ENCODE peak calls at places on chromosomes 11 and 22, in five cellular contexts. One of them, this sample, is unnamed.

GRCh38 chr22:39382410-39382809 is 17.2 kb upstream of the TAB1 start:
- DNase-seq in CD4-positive, alpha-beta memory T cell: no peak
- DNase-seq in pancreas: peak
- DNase-seq in mammary epithelial cell: no peak
- DNase-seq in lower lobe of right lung: no peak
- DNase-seq in this sample: no peak

GRCh38 chr22:50307891-50308596 is 598 bp upstream of the PLXNB2 start:
- DNase-seq in CD4-positive, alpha-beta memory T cell: peak
- DNase-seq in pancreas: peak
- DNase-seq in mammary epithelial cell: no peak
- DNase-seq in lower lobe of right lung: no peak
- DNase-seq in this sample: no peak

GRCh38 chr11:89293966-89294679 is 116.4 kb downstream of the TYR start:
- DNase-seq in CD4-positive, alpha-beta memory T cell: no peak
- DNase-seq in pancreas: peak
- DNase-seq in mammary epithelial cell: no peak
- DNase-seq in lower lobe of right lung: no peak
- DNase-seq in this sample: no peak

GRCh38 chr11:104654414-104654813 is 243.8 kb downstream of the CASP12 start:
- DNase-seq in CD4-positive, alpha-beta memory T cell: no peak
- DNase-seq in pancreas: no peak
- DNase-seq in mammary epithelial cell: no peak
- DNase-seq in lower lobe of right lung: no peak
- DNase-seq in this sample: no peak

GRCh38 chr22:44870021-44870420 is 117.6 kb downstream of the ARHGAP8 start:
- DNase-seq in CD4-positive, alpha-beta memory T cell: no peak
- DNase-seq in pancreas: no peak
- DNase-seq in mammary epithelial cell: peak
- DNase-seq in lower lobe of right lung: no peak
- DNase-seq in this sample: peak

GRCh38 chr11:96827164-96827563 is 437.4 kb downstream of the JRKL start:
- DNase-seq in CD4-positive, alpha-beta memory T cell: no peak
- DNase-seq in pancreas: no peak
- DNase-seq in mammary epithelial cell: no peak
- DNase-seq in lower lobe of right lung: no peak
- DNase-seq in this sample: no peak

GRCh38 chr11:64219755-64220154 is 6.2 kb downstream of the TRPT1 start:
- DNase-seq in CD4-positive, alpha-beta memory T cell: no peak
- DNase-seq in pancreas: peak
- DNase-seq in mammary epithelial cell: no peak
- DNase-seq in lower lobe of right lung: no peak
- DNase-seq in this sample: no peak

GRCh38 chr11:115502636-115503082 is 1.6 kb downstream of the CADM1 start:
- DNase-seq in CD4-positive, alpha-beta memory T cell: no peak
- DNase-seq in pancreas: no peak
- DNase-seq in mammary epithelial cell: no peak
- DNase-seq in lower lobe of right lung: peak
- DNase-seq in this sample: no peak

GRCh38 chr11:13620063-13620462 is 48.4 kb upstream of the FAR1 start:
- DNase-seq in CD4-positive, alpha-beta memory T cell: no peak
- DNase-seq in pancreas: no peak
- DNase-seq in mammary epithelial cell: no peak
- DNase-seq in lower lobe of right lung: no peak
- DNase-seq in this sample: no peak

GRCh38 chr22:23403720-23404688 is 176.1 kb downstream of the IGLL1 start:
- DNase-seq in CD4-positive, alpha-beta memory T cell: no peak
- DNase-seq in pancreas: peak
- DNase-seq in mammary epithelial cell: no peak
- DNase-seq in lower lobe of right lung: no peak
- DNase-seq in this sample: no peak

GRCh38 chr22:23403152-23403719 is 176.9 kb downstream of the IGLL1 start:
- DNase-seq in CD4-positive, alpha-beta memory T cell: no peak
- DNase-seq in pancreas: peak
- DNase-seq in mammary epithelial cell: no peak
- DNase-seq in lower lobe of right lung: peak
- DNase-seq in this sample: no peak

GRCh38 chr22:23401910-23402274 is 178.2 kb downstream of the IGLL1 start:
- DNase-seq in CD4-positive, alpha-beta memory T cell: no peak
- DNase-seq in pancreas: peak
- DNase-seq in mammary epithelial cell: peak
- DNase-seq in lower lobe of right lung: no peak
- DNase-seq in this sample: no peak

GRCh38 chr22:23401111-23401909 is 178.8 kb downstream of the IGLL1 start:
- DNase-seq in CD4-positive, alpha-beta memory T cell: no peak
- DNase-seq in pancreas: peak
- DNase-seq in mammary epithelial cell: peak
- DNase-seq in lower lobe of right lung: no peak
- DNase-seq in this sample: no peak

DNA sequence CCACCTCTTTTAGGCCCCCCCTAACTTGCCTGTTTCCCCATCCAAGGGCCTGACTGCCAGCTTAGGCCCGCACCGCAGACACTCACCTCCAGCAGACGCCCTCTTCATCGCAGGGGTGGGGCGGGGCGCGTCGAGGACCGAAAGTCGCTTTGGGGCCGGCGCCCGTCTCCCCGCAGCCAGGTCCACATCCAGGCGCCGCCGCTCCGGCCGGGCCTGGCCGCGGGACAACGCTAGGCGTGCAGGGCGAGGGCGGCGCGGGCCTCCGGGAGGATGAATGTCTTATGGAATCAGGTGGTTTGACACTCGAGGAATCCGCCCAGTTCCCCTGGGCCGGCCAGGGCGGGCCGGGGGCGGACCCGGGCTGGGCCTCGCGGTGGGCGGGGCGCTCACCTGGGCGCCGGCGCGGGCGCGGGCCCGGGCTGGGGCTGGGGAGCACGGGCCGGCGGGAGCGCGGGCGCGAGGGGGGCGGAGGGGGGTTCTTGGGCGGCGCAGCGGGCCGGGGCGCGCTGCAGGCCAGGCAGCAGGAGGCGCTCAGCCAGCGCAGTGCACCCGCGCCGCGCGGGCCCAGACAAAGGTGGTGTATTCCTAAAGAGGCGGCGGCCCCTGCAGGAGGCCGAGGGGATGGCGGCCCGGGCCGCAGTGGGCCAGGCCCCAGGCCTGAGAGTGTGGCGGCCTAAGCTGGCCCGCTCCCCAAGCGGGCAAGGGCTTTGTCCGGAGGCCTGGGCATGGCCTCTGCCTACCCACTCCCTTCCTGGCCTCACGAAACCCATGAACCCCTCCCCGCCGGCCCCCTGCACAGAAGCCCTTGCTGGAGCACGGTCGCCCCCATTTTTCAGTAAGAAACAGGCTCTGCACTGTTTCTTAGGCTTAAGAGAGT is 177.6 kb downstream of the IGLL1 start:
- DNase-seq in CD4-positive, alpha-beta memory T cell: no peak
- DNase-seq in pancreas: peak
- DNase-seq in mammary epithelial cell: peak
- DNase-seq in lower lobe of right lung: peak
- DNase-seq in this sample: peak
- H3K4me3 ChIP-seq in CD4-positive, alpha-beta memory T cell: no peak
- H3K4me3 ChIP-seq in pancreas: no peak
- H3K4me3 ChIP-seq in mammary epithelial cell: peak
- H3K4me3 ChIP-seq in lower lobe of right lung: peak
- H3K4me3 ChIP-seq in this sample: peak

DNA sequence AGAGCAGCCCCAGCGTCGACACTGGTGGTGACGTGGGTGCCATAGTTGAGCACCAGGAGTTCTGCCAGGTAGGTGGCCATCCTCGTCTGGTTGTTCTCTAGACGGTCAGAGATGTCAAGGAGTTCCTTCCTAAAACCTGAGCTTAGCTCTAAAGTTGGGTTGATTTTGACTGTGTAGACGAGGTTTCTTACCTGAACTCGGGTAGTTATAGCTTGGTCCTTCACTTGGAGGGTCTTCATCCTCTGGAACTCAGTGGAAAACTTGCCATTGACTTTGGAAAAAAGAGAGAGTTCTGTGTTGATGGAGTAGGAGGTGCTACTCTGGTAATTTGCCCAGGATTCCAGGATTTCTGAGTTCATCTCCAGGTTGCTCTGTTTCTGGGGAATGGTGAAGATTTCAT is 505 bp downstream of the MPEG1 start:
- DNase-seq in CD4-positive, alpha-beta memory T cell: no peak
- DNase-seq in pancreas: no peak
- DNase-seq in mammary epithelial cell: no peak
- DNase-seq in lower lobe of right lung: no peak
- DNase-seq in this sample: no peak
- H3K4me3 ChIP-seq in CD4-positive, alpha-beta memory T cell: no peak
- H3K4me3 ChIP-seq in pancreas: no peak
- H3K4me3 ChIP-seq in mammary epithelial cell: no peak
- H3K4me3 ChIP-seq in lower lobe of right lung: peak
- H3K4me3 ChIP-seq in this sample: no peak

GRCh38 chr22:48486163-48486957 is 1341.3 kb downstream of the BRD1 start:
- DNase-seq in CD4-positive, alpha-beta memory T cell: no peak
- DNase-seq in pancreas: no peak
- DNase-seq in mammary epithelial cell: no peak
- DNase-seq in lower lobe of right lung: no peak
- DNase-seq in this sample: no peak

GRCh38 chr22:48490513-48491411 is 1336.9 kb downstream of the BRD1 start:
- DNase-seq in CD4-positive, alpha-beta memory T cell: no peak
- DNase-seq in pancreas: no peak
- DNase-seq in mammary epithelial cell: no peak
- DNase-seq in lower lobe of right lung: no peak
- DNase-seq in this sample: no peak

GRCh38 chr22:48488149-48488551 is 1339.5 kb downstream of the BRD1 start:
- DNase-seq in CD4-positive, alpha-beta memory T cell: no peak
- DNase-seq in pancreas: no peak
- DNase-seq in mammary epithelial cell: no peak
- DNase-seq in lower lobe of right lung: no peak
- DNase-seq in this sample: no peak

GRCh38 chr22:48489551-48490512 is 1337.8 kb downstream of the BRD1 start:
- DNase-seq in CD4-positive, alpha-beta memory T cell: no peak
- DNase-seq in pancreas: peak
- DNase-seq in mammary epithelial cell: no peak
- DNase-seq in lower lobe of right lung: no peak
- DNase-seq in this sample: no peak

GRCh38 chr22:48488611-48489456 is 1338.8 kb downstream of the BRD1 start:
- DNase-seq in CD4-positive, alpha-beta memory T cell: no peak
- DNase-seq in pancreas: no peak
- DNase-seq in mammary epithelial cell: no peak
- DNase-seq in lower lobe of right lung: no peak
- DNase-seq in this sample: no peak
- H3K4me3 ChIP-seq in CD4-positive, alpha-beta memory T cell: no peak
- H3K4me3 ChIP-seq in pancreas: no peak
- H3K4me3 ChIP-seq in mammary epithelial cell: no peak
- H3K4me3 ChIP-seq in lower lobe of right lung: no peak
- H3K4me3 ChIP-seq in this sample: no peak

GRCh38 chr22:19713650-19714319 is 518 bp upstream of the SEPTIN5 start:
- DNase-seq in CD4-positive, alpha-beta memory T cell: peak
- DNase-seq in pancreas: peak
- DNase-seq in mammary epithelial cell: no peak
- DNase-seq in lower lobe of right lung: no peak
- DNase-seq in this sample: no peak

GRCh38 chr22:19716829-19717105 is 2.5 kb downstream of the SEPTIN5 start:
- DNase-seq in CD4-positive, alpha-beta memory T cell: no peak
- DNase-seq in pancreas: peak
- DNase-seq in mammary epithelial cell: no peak
- DNase-seq in lower lobe of right lung: no peak
- DNase-seq in this sample: no peak

GRCh38 chr22:19714320-19715252 is at the start of gene SEPTIN5:
- DNase-seq in CD4-positive, alpha-beta memory T cell: peak
- DNase-seq in pancreas: peak
- DNase-seq in mammary epithelial cell: no peak
- DNase-seq in lower lobe of right lung: no peak
- DNase-seq in this sample: no peak

GRCh38 chr22:19716041-19716828 is 1.9 kb downstream of the SEPTIN5 start:
- DNase-seq in CD4-positive, alpha-beta memory T cell: peak
- DNase-seq in pancreas: peak
- DNase-seq in mammary epithelial cell: no peak
- DNase-seq in lower lobe of right lung: no peak
- DNase-seq in this sample: no peak

GRCh38 chr22:19715286-19715939 is 1.1 kb downstream of the SEPTIN5 start:
- DNase-seq in CD4-positive, alpha-beta memory T cell: peak
- DNase-seq in pancreas: peak
- DNase-seq in mammary epithelial cell: no peak
- DNase-seq in lower lobe of right lung: no peak
- DNase-seq in this sample: no peak
- H3K4me3 ChIP-seq in CD4-positive, alpha-beta memory T cell: no peak
- H3K4me3 ChIP-seq in pancreas: no peak
- H3K4me3 ChIP-seq in mammary epithelial cell: peak
- H3K4me3 ChIP-seq in lower lobe of right lung: peak
- H3K4me3 ChIP-seq in this sample: peak

GRCh38 chr22:46894851-46895640 is 132.6 kb downstream of the TBC1D22A start:
- DNase-seq in CD4-positive, alpha-beta memory T cell: no peak
- DNase-seq in pancreas: no peak
- DNase-seq in mammary epithelial cell: no peak
- DNase-seq in lower lobe of right lung: no peak
- DNase-seq in this sample: no peak
- H3K4me3 ChIP-seq in CD4-positive, alpha-beta memory T cell: no peak
- H3K4me3 ChIP-seq in pancreas: no peak
- H3K4me3 ChIP-seq in mammary epithelial cell: no peak
- H3K4me3 ChIP-seq in lower lobe of right lung: no peak
- H3K4me3 ChIP-seq in this sample: no peak

GRCh38 chr11:72584933-72585597 is 89.2 kb downstream of the PDE2A start:
- DNase-seq in CD4-positive, alpha-beta memory T cell: no peak
- DNase-seq in pancreas: peak
- DNase-seq in mammary epithelial cell: no peak
- DNase-seq in lower lobe of right lung: peak
- DNase-seq in this sample: no peak
- H3K4me3 ChIP-seq in CD4-positive, alpha-beta memory T cell: peak
- H3K4me3 ChIP-seq in pancreas: no peak
- H3K4me3 ChIP-seq in mammary epithelial cell: no peak
- H3K4me3 ChIP-seq in lower lobe of right lung: peak
- H3K4me3 ChIP-seq in this sample: no peak

This sample was measured in Jurkat, Clone E6-1.